ENCODE peak calls at places on chromosomes 11 and 22, in ten cellular contexts. R is head of caudate nucleus; K is RWPE1; B is T-helper 1 cell; A is astrocyte of the spinal cord; P is NCI-H2029; M is stimulated activated CD8-positive, alpha-beta memory T cell treated with anti-CD3 and anti-CD28 coated beads, Interleukin-15, amount 100 ng/mL, for 1 hour; W is NCI-H187 treated with DMSO at 0.1 percent for 48 hours; V is NCI-H345; C is AG09319. F is an unnamed sample.

GRCh38 chr11:96863520-96863919 is 473.7 kb downstream of the JRKL start:
- DNase-seq in K (no peak), B (no peak), P (peak; percentile 0), W (no peak), V (peak; percentile 3), C (no peak), M (no peak), R (no peak), A (no peak), F (no peak)

GRCh38 chr11:6705905-6706535 is 22.9 kb upstream of the MRPL17 start:
- DNase-seq in B (no peak), C (no peak), V (peak; percentile 47), W (no peak), M (no peak), P (no peak), A (peak; percentile 53), R (peak; percentile 57), K (peak; percentile 44), F (peak; percentile 40)

GRCh38 chr11:47538741-47539575 is 14.0 kb downstream of the CELF1 start:
- DNase-seq in R (no peak), P (peak; percentile 61), M (no peak), B (no peak), K (no peak), C (no peak), A (no peak), V (peak; percentile 59), W (peak; percentile 40), F (no peak)

GRCh38 chr11:100639140-100639539 is 47.9 kb upstream of the ARHGAP42 start:
- DNase-seq in B (no peak), A (peak; percentile 69), M (no peak), K (no peak), R (no peak), W (no peak), V (no peak), P (peak; percentile 1), C (no peak), F (no peak)

GRCh38 chr11:3907590-3907989 is 52.1 kb downstream of the STIM1 start:
- DNase-seq in R (no peak), B (no peak), V (no peak), M (no peak), K (no peak), W (no peak), A (no peak), C (no peak), P (no peak), F (no peak)

GRCh38 chr11:24496371-24496727 is 504 bp upstream of the LUZP2 start:
- DNase-seq in W (no peak), A (peak; percentile 22), V (no peak), P (no peak), M (no peak), R (no peak), C (no peak), B (no peak), K (no peak), F (no peak)

GRCh38 chr11:61541568-61541967 is 33.0 kb downstream of the LRRC10B start:
- DNase-seq in A (no peak), V (no peak), W (peak; percentile 16), R (no peak), P (peak; percentile 85), K (peak; percentile 45), C (peak; percentile 47), B (no peak), M (no peak), F (no peak)

GRCh38 chr22:32255217-32255616 is at the start of gene SLC5A4:
- DNase-seq in V (no peak), K (no peak), R (no peak), P (no peak), B (no peak), M (no peak), A (no peak), W (no peak), C (no peak), F (no peak)

GRCh38 chr11:19050281-19050680 is 10.2 kb downstream of the MRGPRX2 start:
- DNase-seq in W (no peak), B (no peak), A (no peak), P (no peak), R (no peak), M (no peak), K (no peak), V (no peak), C (no peak), F (no peak)